ENCODE peak calls at places on chromosomes 4 and X, in four cellular contexts. Z is K562, K is HCT116, M is H1. L is an unnamed sample. For H3K4me1, the result is how much of the 10 kb centered on the place peaks cover.

GRCh38 chr4:14877246-14878220 is 124.7 kb upstream of the CPEB2 start:
- DNase-seq in K (no peak), M (no peak), Z (no peak), L (no peak)

GRCh38 chr4:183887351-183887750 is 17.8 kb upstream of the STOX2 start:
- DNase-seq in Z (no peak), K (no peak), M (no peak), L (no peak)

GRCh38 chr4:128635939-128636551 is 173.5 kb upstream of the JADE1 start:
- DNase-seq in M (no peak), Z (no peak), K (no peak), L (no peak)

GRCh38 chr4:41258783-41259182 is 2.1 kb downstream of the UCHL1 start:
- DNase-seq in M (no peak), Z (no peak), K (peak), L (no peak)

GRCh38 chrX:84748965-84749656 is 246.9 kb upstream of the HDX start:
- DNase-seq in M (no peak), Z (no peak), K (no peak), L (no peak)

GRCh38 chr4:113445286-113445685 is 316.3 kb downstream of the CAMK2D start:
- DNase-seq in Z (no peak), K (no peak), M (no peak), L (no peak)

GRCh38 chr4:156771171-156771837 is 200.3 kb downstream of the PDGFC start:
- DNase-seq in M (no peak), K (peak), Z (no peak), L (no peak)

GRCh38 chr4:8540072-8540471 is 40.1 kb upstream of the GPR78 start:
- DNase-seq in M (no peak), Z (no peak), K (no peak), L (no peak)

GRCh38 chr4:158936238-158936637 is 166.6 kb upstream of the RAPGEF2 start:
- DNase-seq in K (no peak), M (no peak), Z (no peak), L (no peak)

GRCh38 chr4:79652232-79652631 is 244.2 kb upstream of the GK2 start:
- DNase-seq in Z (no peak), K (no peak), M (no peak), L (no peak)

GRCh38 chr4:82905205-82905604 is 4.7 kb downstream of the THAP9 start:
- DNase-seq in Z (no peak), K (no peak), M (no peak), L (no peak)

GRCh38 chr4:87038837-87039715 is 104.3 kb downstream of the AFF1 start:
- DNase-seq in Z (no peak), M (no peak), K (no peak), L (no peak)

GRCh38 chr4:87042986-87043820 is 108.4 kb downstream of the AFF1 start:
- DNase-seq in M (no peak), K (no peak), Z (no peak), L (no peak)

GRCh38 chr4:87042221-87042620 is 107.4 kb downstream of the AFF1 start:
- DNase-seq in Z (no peak), K (no peak), M (no peak), L (no peak)

GRCh38 chr4:87037921-87038320 is 103.1 kb downstream of the AFF1 start:
- DNase-seq in Z (no peak), K (no peak), M (no peak), L (no peak)

GRCh38 chr4:87041142-87041541 is 106.3 kb downstream of the AFF1 start:
- DNase-seq in M (no peak), Z (no peak), K (no peak), L (no peak)
- H3K4me1 ChIP-seq in M (under half), Z (under half), K (under half), L (under half)

GRCh38 chrX:104310084-104310483 is 55.4 kb upstream of the ESX1 start:
- DNase-seq in M (no peak), K (no peak), Z (no peak), L (no peak)
- H3K9ac ChIP-seq in M (no peak), K (no peak), Z (no peak), L (no peak)

GRCh38 chr4:20368926-20369325 is 117.2 kb downstream of the SLIT2 start:
- DNase-seq in K (no peak), M (no peak), Z (no peak), L (no peak)
- TF ChIP-seq ZNF274 in K (no peak), M (no peak), Z (no peak), L (no peak)

GRCh38 chr4:153483432-153484418 is 17.6 kb downstream of the TMEM131L start:
- DNase-seq in Z (no peak), M (no peak), K (no peak), L (no peak)
- H3K4me1 ChIP-seq in Z (under half), M (under half), K (under half), L (under half)

GRCh38 chr4:20658456-20658855 is 41.8 kb upstream of the PACRGL start:
- DNase-seq in K (no peak), Z (no peak), M (no peak), L (no peak)
- H3K9ac ChIP-seq in K (no peak), Z (no peak), M (no peak), L (no peak)

DNA sequence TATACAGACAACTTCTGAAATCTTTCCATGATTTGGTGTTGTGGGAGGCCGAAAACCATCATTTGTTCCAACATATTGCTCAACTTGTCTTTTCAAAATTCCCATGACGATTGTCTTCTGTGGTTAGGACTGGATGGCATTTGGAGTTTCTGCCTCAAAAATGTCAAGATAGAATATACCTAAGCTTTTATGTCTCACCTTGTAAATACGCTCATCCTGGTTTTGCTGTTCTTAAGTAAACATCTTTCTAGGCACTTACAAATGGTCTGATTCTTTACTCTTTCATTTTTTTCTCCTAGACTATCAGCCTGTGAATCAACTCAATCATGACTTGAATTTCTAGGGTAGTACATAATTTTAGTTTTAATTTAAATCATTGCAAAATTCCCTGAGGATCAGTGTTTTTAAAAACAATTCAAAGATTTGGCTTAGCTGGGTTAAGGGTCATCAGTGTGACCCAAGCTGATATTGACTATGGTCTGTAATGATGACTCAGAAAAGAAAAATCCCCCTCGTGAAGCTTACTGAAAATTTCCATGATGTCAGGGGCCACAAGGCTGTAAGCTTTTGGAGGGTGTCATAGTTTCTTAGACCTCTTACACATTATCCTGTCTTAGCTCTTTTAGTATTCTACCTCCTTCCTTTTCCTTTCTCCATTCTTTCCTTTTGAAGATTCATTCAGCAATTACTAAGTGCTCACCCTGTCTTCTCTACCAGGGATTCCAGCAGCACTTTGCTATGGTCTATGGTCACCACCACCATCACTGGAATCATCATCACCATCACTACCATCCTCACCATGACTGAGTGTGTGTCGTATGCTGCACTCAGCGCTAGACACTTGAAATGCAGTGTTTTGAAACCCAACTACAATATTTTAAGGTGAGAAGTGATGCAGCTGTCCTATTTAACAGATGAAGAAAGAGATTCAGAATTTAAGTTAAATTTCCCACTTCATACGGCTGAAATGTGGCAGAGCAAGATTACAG is 124.4 kb downstream of the CPE start:
- DNase-seq in Z (no peak), M (no peak), K (peak), L (no peak)
- TF ChIP-seq ZNF274 in Z (no peak), M (no peak), K (no peak), L (no peak)

DNA sequence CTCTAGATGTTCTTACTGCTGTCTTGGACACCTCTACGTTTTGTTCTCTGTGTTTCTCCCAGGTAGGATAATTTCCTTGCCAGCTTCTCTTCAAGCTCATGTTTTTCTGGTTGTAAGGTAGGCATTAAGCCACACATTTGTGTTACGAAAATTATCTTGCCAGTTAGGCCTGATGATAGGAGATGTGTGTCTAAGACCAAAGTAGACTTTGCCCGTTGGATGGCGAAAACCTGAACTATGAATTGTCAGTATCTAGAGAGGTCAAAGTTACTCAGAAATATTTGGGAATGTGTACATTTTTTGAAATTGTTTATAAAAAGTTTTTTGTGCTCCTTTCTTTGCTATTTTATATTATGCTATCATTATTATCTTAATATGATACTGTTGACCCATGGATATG is 72.8 kb downstream of the FHIP1A start:
- DNase-seq in M (no peak), K (no peak), Z (no peak), L (no peak)
- H3K4me1 ChIP-seq in M (under half), K (under half), Z (under half), L (under half)

GRCh38 chr4:119629142-119629471 is 503 bp upstream of the PDE5A start:
- DNase-seq in Z (no peak), K (no peak), M (no peak), L (no peak)

GRCh38 chr4:119627267-119628190 is 1.1 kb downstream of the PDE5A start:
- DNase-seq in M (peak), Z (peak), K (peak), L (peak)

GRCh38 chr4:119628281-119629141 is at the start of gene PDE5A:
- DNase-seq in M (peak), K (peak), Z (peak), L (peak)

GRCh38 chr4:119626943-119627266 is 1.7 kb downstream of the PDE5A start:
- DNase-seq in M (no peak), K (no peak), Z (no peak), L (no peak)

DNA sequence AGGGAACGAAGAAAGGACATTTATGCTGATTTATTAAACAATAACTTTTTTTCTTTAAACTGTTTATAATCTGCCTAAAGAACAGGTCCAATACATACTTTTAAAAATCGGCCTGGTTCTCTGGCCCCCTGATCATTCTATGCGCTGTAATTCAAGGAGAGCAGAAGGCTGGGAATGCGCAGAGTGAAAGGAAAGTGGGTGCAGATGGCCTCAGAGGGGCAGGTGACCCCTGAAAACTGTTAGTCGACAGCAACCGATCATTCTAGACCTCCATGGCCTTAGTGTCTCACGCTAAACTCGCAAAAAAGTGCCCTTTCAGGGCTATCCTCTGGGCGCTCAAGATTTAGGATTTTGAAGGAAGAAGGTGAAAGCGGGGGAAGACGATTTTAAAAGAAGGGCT is 2.2 kb downstream of the PDE5A start:
- DNase-seq in M (no peak), Z (no peak), K (no peak), L (no peak)
- H3K9ac ChIP-seq in M (no peak), Z (no peak), K (peak), L (no peak)

DNA sequence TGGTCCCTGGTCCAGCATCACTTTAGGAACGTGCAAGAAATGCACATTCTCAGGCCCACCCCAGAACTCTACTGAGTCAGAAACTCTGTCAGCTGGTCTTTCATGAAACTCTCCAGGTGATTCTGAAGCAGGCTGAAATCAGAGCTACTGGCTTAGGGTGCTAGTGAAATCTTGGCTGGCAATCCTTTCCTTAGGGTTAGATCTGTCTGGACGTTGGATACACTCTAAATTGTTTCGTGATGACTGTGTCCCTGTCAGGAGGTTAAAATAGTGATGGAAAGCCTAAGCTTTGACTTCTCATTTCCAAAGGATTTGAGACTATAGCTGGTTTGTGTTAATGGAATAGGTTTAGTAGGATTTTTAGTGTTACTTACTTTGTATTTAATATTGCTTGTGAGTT is 99.1 kb downstream of the ARHGAP10 start:
- DNase-seq in K (no peak), M (no peak), Z (no peak), L (no peak)
- TF ChIP-seq ZNF274 in K (no peak), M (no peak), Z (no peak), L (no peak)

GRCh38 chr4:168584321-168584771 is 87.5 kb downstream of the PALLD start:
- DNase-seq in Z (no peak), M (no peak), K (no peak), L (no peak)
- H3K4me1 ChIP-seq in Z (under half), M (under half), K (half or more), L (under half)